ENCODE peak calls at places on chromosomes 1 and 21, in four cellular contexts. One of them, this sample, is unnamed.

GRCh38 chr21:42566524-42567180 is 53.0 kb downstream of the SLC37A1 start:
- DNase-seq in AG04450: no peak
- DNase-seq in endothelial cell of umbilical vein: no peak
- DNase-seq in spleen: peak; percentile 70
- DNase-seq in this sample: peak; percentile 53

GRCh38 chr21:44267655-44268142 is 6.0 kb upstream of the DNMT3L start:
- DNase-seq in AG04450: no peak
- DNase-seq in spleen: peak; percentile 75
- DNase-seq in endothelial cell of umbilical vein: no peak
- DNase-seq in this sample: no peak

GRCh38 chr1:227774051-227774720 is 39.0 kb downstream of the SNAP47 start:
- DNase-seq in spleen: peak; percentile 81
- DNase-seq in endothelial cell of umbilical vein: no peak
- DNase-seq in AG04450: no peak
- DNase-seq in this sample: peak; percentile 59

GRCh38 chr21:28773036-28773435 is 219.6 kb downstream of the LTN1 start:
- DNase-seq in endothelial cell of umbilical vein: no peak
- DNase-seq in AG04450: no peak
- DNase-seq in spleen: no peak
- DNase-seq in this sample: no peak

GRCh38 chr1:30778156-30778978 is 20.8 kb upstream of the LAPTM5 start:
- DNase-seq in endothelial cell of umbilical vein: peak; percentile 72
- DNase-seq in AG04450: no peak
- DNase-seq in spleen: peak; percentile 59
- DNase-seq in this sample: no peak

GRCh38 chr21:43335119-43335518 is 91.8 kb downstream of the SIK1 start:
- DNase-seq in spleen: no peak
- DNase-seq in endothelial cell of umbilical vein: no peak
- DNase-seq in AG04450: no peak
- DNase-seq in this sample: no peak

GRCh38 chr1:80445021-80445420 is 1355.7 kb upstream of the ADGRL2 start:
- DNase-seq in AG04450: no peak
- DNase-seq in spleen: no peak
- DNase-seq in endothelial cell of umbilical vein: no peak
- DNase-seq in this sample: no peak

GRCh38 chr1:196558424-196558823 is 49.8 kb downstream of the KCNT2 start:
- DNase-seq in spleen: no peak
- DNase-seq in endothelial cell of umbilical vein: peak; percentile 71
- DNase-seq in AG04450: peak; percentile 6
- DNase-seq in this sample: no peak

GRCh38 chr1:116164890-116165176 is 53.6 kb downstream of the MAB21L3 start:
- DNase-seq in spleen: no peak
- DNase-seq in AG04450: no peak
- DNase-seq in endothelial cell of umbilical vein: no peak
- DNase-seq in this sample: no peak

GRCh38 chr1:85847356-85847755 is 139.1 kb upstream of the ZNHIT6 start:
- DNase-seq in spleen: no peak
- DNase-seq in AG04450: no peak
- DNase-seq in endothelial cell of umbilical vein: no peak
- DNase-seq in this sample: no peak

GRCh38 chr1:156838972-156839371 is 19.9 kb downstream of the INSRR start:
- DNase-seq in AG04450: no peak
- DNase-seq in spleen: peak; percentile 56
- DNase-seq in endothelial cell of umbilical vein: peak; percentile 30
- DNase-seq in this sample: no peak

GRCh38 chr1:58907398-58907797 is 123.6 kb upstream of the JUN start:
- DNase-seq in spleen: no peak
- DNase-seq in AG04450: no peak
- DNase-seq in endothelial cell of umbilical vein: no peak
- DNase-seq in this sample: no peak

GRCh38 chr1:205275133-205275532 is 46.4 kb downstream of the NUAK2 start:
- DNase-seq in AG04450: no peak
- DNase-seq in spleen: peak; percentile 84
- DNase-seq in endothelial cell of umbilical vein: no peak
- DNase-seq in this sample: peak; percentile 81

GRCh38 chr1:221602866-221603265 is 139.0 kb downstream of the DUSP10 start:
- DNase-seq in AG04450: no peak
- DNase-seq in spleen: no peak
- DNase-seq in endothelial cell of umbilical vein: no peak
- DNase-seq in this sample: no peak

GRCh38 chr1:234911787-234912186 is 216.8 kb downstream of the TOMM20 start:
- DNase-seq in AG04450: no peak
- DNase-seq in spleen: peak; percentile 81
- DNase-seq in endothelial cell of umbilical vein: peak; percentile 87
- DNase-seq in this sample: peak; percentile 59

GRCh38 chr1:22662318-22662717 is 9.3 kb downstream of the C1QB start:
- DNase-seq in AG04450: no peak
- DNase-seq in endothelial cell of umbilical vein: no peak
- DNase-seq in spleen: no peak
- DNase-seq in this sample: no peak

GRCh38 chr1:161440312-161440894 is 64.9 kb upstream of the FCGR2A start:
- DNase-seq in spleen: peak; percentile 91
- DNase-seq in AG04450: no peak
- DNase-seq in endothelial cell of umbilical vein: peak; percentile 51
- DNase-seq in this sample: peak; percentile 90

GRCh38 chr1:93753766-93754763 is 72.4 kb upstream of the BCAR3 start:
- DNase-seq in endothelial cell of umbilical vein: peak; percentile 80
- DNase-seq in AG04450: peak; percentile 85
- DNase-seq in spleen: no peak
- DNase-seq in this sample: no peak

GRCh38 chr1:159076753-159077656 is at the start of gene AIM2:
- DNase-seq in spleen: peak; percentile 85
- DNase-seq in AG04450: no peak
- DNase-seq in endothelial cell of umbilical vein: no peak
- DNase-seq in this sample: peak; percentile 80

GRCh38 chr1:201511396-201511795 is 4.5 kb upstream of the CSRP1 start:
- DNase-seq in endothelial cell of umbilical vein: no peak
- DNase-seq in spleen: no peak
- DNase-seq in AG04450: no peak
- DNase-seq in this sample: no peak

GRCh38 chr1:150572918-150573647 is 6.3 kb downstream of the MCL1 start:
- DNase-seq in spleen: peak; percentile 3
- DNase-seq in AG04450: no peak
- DNase-seq in endothelial cell of umbilical vein: no peak
- DNase-seq in this sample: no peak

GRCh38 chr1:19123837-19124236 is 86.2 kb downstream of the UBR4 start:
- DNase-seq in AG04450: no peak
- DNase-seq in spleen: no peak
- DNase-seq in endothelial cell of umbilical vein: no peak
- DNase-seq in this sample: no peak

GRCh38 chr1:179806333-179806732 is 63.2 kb downstream of the FAM163A start:
- DNase-seq in endothelial cell of umbilical vein: no peak
- DNase-seq in AG04450: no peak
- DNase-seq in spleen: peak; percentile 60
- DNase-seq in this sample: no peak

GRCh38 chr1:65265296-65266271 is 43.8 kb upstream of the DNAJC6 start:
- DNase-seq in AG04450: no peak
- DNase-seq in endothelial cell of umbilical vein: peak; percentile 17
- DNase-seq in spleen: peak; percentile 82
- DNase-seq in this sample: no peak

GRCh38 chr1:6927626-6928025 is 142.4 kb downstream of the CAMTA1 start:
- DNase-seq in spleen: no peak
- DNase-seq in AG04450: no peak
- DNase-seq in endothelial cell of umbilical vein: no peak
- DNase-seq in this sample: peak; percentile 30
- TF ChIP-seq CTCF in spleen: no peak
- TF ChIP-seq CTCF in AG04450: no peak
- TF ChIP-seq CTCF in endothelial cell of umbilical vein: no peak
- TF ChIP-seq CTCF in this sample: no peak

GRCh38 chr1:182527680-182528079 is 61.4 kb downstream of the RNASEL start:
- DNase-seq in AG04450: no peak
- DNase-seq in spleen: no peak
- DNase-seq in endothelial cell of umbilical vein: no peak
- DNase-seq in this sample: no peak
- TF ChIP-seq CTCF in AG04450: no peak
- TF ChIP-seq CTCF in spleen: no peak
- TF ChIP-seq CTCF in endothelial cell of umbilical vein: no peak
- TF ChIP-seq CTCF in this sample: no peak

DNA sequence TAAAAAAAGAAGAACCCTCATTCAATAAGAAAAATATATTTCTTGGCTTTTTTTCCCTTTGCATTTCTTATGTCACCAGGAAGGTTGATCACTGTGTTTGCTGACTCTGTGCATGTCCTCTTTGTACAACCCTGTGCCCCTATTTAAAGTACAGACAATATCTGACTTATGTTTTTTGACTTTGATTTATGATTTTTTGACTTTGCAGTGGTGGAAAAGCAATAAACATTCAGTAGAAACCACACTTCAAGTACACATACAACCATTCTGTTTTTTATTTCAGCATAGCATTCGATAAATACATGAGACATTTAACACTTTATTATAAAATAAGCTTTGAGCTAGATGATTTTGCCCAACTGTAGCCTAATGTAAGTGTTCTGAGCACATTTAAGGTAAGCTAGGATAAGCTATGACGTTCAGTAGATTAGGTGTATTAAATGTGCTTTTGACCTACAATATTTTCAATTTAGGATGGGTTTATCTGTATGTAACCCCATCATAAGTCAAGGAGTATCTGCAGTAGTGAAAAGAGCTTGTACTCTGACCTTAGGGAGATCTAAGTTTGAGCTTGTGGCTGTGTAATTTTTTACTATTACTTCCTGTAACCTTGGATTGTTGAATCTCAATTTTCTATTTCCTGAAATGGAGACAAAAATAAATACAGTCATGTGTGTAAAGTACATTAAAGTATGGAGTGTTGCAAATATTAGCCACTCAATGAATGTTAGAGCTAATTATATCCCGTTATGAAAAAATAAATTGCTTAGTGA is 1.2 kb downstream of the RNASEL start:
- DNase-seq in spleen: no peak
- DNase-seq in AG04450: no peak
- DNase-seq in endothelial cell of umbilical vein: no peak
- DNase-seq in this sample: no peak
- TF ChIP-seq CTCF in spleen: no peak
- TF ChIP-seq CTCF in AG04450: no peak
- TF ChIP-seq CTCF in endothelial cell of umbilical vein: no peak
- TF ChIP-seq CTCF in this sample: no peak

DNA sequence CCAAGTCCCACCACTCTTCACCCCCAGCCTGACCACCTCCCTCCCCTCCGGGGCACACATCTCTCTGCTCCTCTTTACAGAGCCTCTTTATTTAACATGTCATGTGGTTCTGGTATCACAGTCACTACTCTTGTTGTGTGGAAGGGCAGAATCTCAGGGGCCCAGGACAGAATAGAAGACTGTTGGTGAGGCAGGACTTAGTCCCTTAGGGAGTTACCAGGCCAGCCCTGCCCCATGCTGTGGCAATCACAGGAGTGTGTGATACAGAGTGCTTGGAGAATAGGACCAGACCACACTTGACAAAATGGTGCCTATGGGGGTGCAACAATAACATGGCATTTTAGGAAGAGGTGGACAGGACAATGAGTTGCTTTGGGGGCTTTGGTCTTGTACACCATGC is 43.0 kb upstream of the CRNN start:
- DNase-seq in endothelial cell of umbilical vein: no peak
- DNase-seq in spleen: no peak
- DNase-seq in AG04450: no peak
- DNase-seq in this sample: no peak
- TF ChIP-seq CTCF in endothelial cell of umbilical vein: no peak
- TF ChIP-seq CTCF in spleen: no peak
- TF ChIP-seq CTCF in AG04450: no peak
- TF ChIP-seq CTCF in this sample: no peak

DNA sequence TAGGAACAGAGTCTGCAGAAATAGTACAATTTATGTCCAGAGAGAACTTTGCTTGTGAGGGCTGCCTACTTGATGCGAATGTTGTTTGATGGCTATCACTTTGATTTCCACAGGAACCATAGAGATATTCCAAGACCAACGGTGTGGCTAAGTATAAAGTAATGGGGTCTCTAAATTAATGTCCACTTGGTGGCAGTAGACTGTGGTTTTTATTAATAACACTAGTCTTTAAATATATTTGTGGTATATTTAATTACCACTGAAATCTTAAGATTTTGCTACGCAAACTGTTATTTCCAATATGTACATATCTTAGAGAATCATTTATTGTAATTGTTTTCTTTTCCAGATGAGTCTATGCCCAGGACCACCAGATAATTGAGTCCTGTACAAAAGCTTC is 647.9 kb downstream of the PLA2G4A start:
- DNase-seq in endothelial cell of umbilical vein: peak; percentile 61
- DNase-seq in AG04450: no peak
- DNase-seq in spleen: no peak
- DNase-seq in this sample: no peak
- TF ChIP-seq CTCF in endothelial cell of umbilical vein: peak; percentile 19
- TF ChIP-seq CTCF in AG04450: peak; percentile 42
- TF ChIP-seq CTCF in spleen: no peak
- TF ChIP-seq CTCF in this sample: no peak

GRCh38 chr1:237769916-237770315 is 120.8 kb downstream of the ZP4 start:
- DNase-seq in AG04450: no peak
- DNase-seq in endothelial cell of umbilical vein: no peak
- DNase-seq in spleen: no peak
- DNase-seq in this sample: no peak

GRCh38 chr1:237774246-237774645 is 116.5 kb downstream of the ZP4 start:
- DNase-seq in spleen: no peak
- DNase-seq in AG04450: no peak
- DNase-seq in endothelial cell of umbilical vein: no peak
- DNase-seq in this sample: no peak

DNA sequence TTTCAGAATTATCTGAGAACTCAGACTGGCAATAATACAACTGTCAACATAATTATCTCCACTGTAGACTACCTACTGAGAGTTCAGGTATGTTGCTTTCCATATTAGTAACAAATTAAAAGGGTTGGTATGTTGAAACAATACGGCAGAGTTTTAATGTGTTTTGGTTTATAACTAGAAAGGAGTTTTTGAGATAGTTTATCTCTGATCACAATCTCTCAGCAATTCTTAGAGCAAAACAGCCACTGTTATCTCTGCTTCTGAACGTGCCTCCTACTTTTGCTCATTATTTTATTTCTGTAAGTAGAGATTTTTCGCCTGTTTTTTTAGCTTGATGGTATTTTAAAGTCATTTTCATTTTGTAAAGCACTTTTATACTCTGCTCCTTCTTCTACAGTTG is 118.7 kb downstream of the ZP4 start:
- DNase-seq in endothelial cell of umbilical vein: no peak
- DNase-seq in spleen: no peak
- DNase-seq in AG04450: no peak
- DNase-seq in this sample: no peak
- TF ChIP-seq CTCF in endothelial cell of umbilical vein: no peak
- TF ChIP-seq CTCF in spleen: no peak
- TF ChIP-seq CTCF in AG04450: no peak
- TF ChIP-seq CTCF in this sample: no peak

DNA sequence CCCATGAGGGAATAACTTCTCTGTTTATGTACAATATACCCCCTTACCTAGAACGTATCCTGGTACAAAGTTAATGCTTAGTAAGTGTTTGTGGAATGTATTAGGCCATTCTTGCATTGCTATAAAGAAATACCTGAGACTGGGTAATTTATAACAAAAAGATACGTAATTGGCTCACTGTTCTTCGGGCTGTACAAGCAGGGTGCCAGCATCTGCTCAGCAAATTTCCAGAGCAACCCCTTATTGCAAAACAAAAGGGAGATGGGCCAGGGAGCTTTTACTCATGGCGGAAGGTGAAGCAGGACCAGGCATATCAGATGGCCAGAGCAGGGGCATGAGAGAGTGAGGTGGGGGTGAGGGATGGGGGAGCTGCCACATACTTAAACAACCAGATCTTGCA is 123.4 kb upstream of the C8B start:
- DNase-seq in AG04450: no peak
- DNase-seq in endothelial cell of umbilical vein: no peak
- DNase-seq in spleen: no peak
- DNase-seq in this sample: no peak
- TF ChIP-seq CTCF in AG04450: no peak
- TF ChIP-seq CTCF in endothelial cell of umbilical vein: no peak
- TF ChIP-seq CTCF in spleen: no peak
- TF ChIP-seq CTCF in this sample: no peak

This sample was measured in upper lobe of right lung.